ENCODE peak calls at places on chromosomes 7 and 10, in ten cellular contexts. One of them, this sample, is unnamed.

GRCh38 chr7:143422033-143422432 is 13.4 kb upstream of the EPHA1 start:
- DNase-seq in IMR-90: no peak
- DNase-seq in cardiac muscle cell: no peak
- DNase-seq in kidney: no peak
- DNase-seq in heart right ventricle: no peak
- DNase-seq in hepatocyte: no peak
- DNase-seq in naive thymus-derived CD4-positive, alpha-beta T cell: no peak
- DNase-seq in vagina: no peak
- DNase-seq in astrocyte: no peak
- DNase-seq in PC-3: no peak
- DNase-seq in this sample: no peak

GRCh38 chr7:85000973-85001372 is 185.9 kb downstream of the SEMA3D start:
- DNase-seq in IMR-90: no peak
- DNase-seq in cardiac muscle cell: no peak
- DNase-seq in kidney: no peak
- DNase-seq in heart right ventricle: no peak
- DNase-seq in hepatocyte: no peak
- DNase-seq in naive thymus-derived CD4-positive, alpha-beta T cell: no peak
- DNase-seq in vagina: no peak
- DNase-seq in astrocyte: no peak
- DNase-seq in PC-3: no peak
- DNase-seq in this sample: no peak

GRCh38 chr7:151168787-151169162 is 1.3 kb upstream of the GBX1 start:
- DNase-seq in IMR-90: no peak
- DNase-seq in cardiac muscle cell: no peak
- DNase-seq in kidney: no peak
- DNase-seq in heart right ventricle: no peak
- DNase-seq in hepatocyte: no peak
- DNase-seq in naive thymus-derived CD4-positive, alpha-beta T cell: no peak
- DNase-seq in vagina: no peak
- DNase-seq in astrocyte: no peak
- DNase-seq in PC-3: no peak
- DNase-seq in this sample: no peak

GRCh38 chr10:3122486-3123205 is 49.9 kb downstream of the PITRM1 start:
- DNase-seq in IMR-90: no peak
- DNase-seq in cardiac muscle cell: no peak
- DNase-seq in kidney: peak
- DNase-seq in heart right ventricle: no peak
- DNase-seq in hepatocyte: no peak
- DNase-seq in naive thymus-derived CD4-positive, alpha-beta T cell: no peak
- DNase-seq in vagina: no peak
- DNase-seq in astrocyte: no peak
- DNase-seq in PC-3: peak
- DNase-seq in this sample: no peak

GRCh38 chr10:76160758-76161555 is 729.5 kb downstream of the LRMDA start:
- DNase-seq in IMR-90: no peak
- DNase-seq in cardiac muscle cell: no peak
- DNase-seq in kidney: no peak
- DNase-seq in heart right ventricle: no peak
- DNase-seq in hepatocyte: no peak
- DNase-seq in naive thymus-derived CD4-positive, alpha-beta T cell: no peak
- DNase-seq in vagina: no peak
- DNase-seq in astrocyte: peak
- DNase-seq in PC-3: no peak
- DNase-seq in this sample: no peak

GRCh38 chr10:129949411-129950335 is 14.4 kb downstream of the EBF3 start:
- DNase-seq in IMR-90: peak
- DNase-seq in cardiac muscle cell: peak
- DNase-seq in kidney: peak
- DNase-seq in heart right ventricle: peak
- DNase-seq in hepatocyte: peak
- DNase-seq in naive thymus-derived CD4-positive, alpha-beta T cell: no peak
- DNase-seq in vagina: no peak
- DNase-seq in astrocyte: no peak
- DNase-seq in PC-3: no peak
- DNase-seq in this sample: no peak

GRCh38 chr7:134480730-134481129 is 21.8 kb upstream of the AKR1B1 start:
- DNase-seq in IMR-90: peak
- DNase-seq in cardiac muscle cell: peak
- DNase-seq in kidney: no peak
- DNase-seq in heart right ventricle: no peak
- DNase-seq in hepatocyte: no peak
- DNase-seq in naive thymus-derived CD4-positive, alpha-beta T cell: no peak
- DNase-seq in vagina: no peak
- DNase-seq in astrocyte: peak
- DNase-seq in PC-3: peak
- DNase-seq in this sample: no peak

GRCh38 chr7:14635955-14636354 is 266.6 kb downstream of the DGKB start:
- DNase-seq in IMR-90: no peak
- DNase-seq in cardiac muscle cell: no peak
- DNase-seq in kidney: no peak
- DNase-seq in heart right ventricle: no peak
- DNase-seq in hepatocyte: no peak
- DNase-seq in naive thymus-derived CD4-positive, alpha-beta T cell: no peak
- DNase-seq in vagina: no peak
- DNase-seq in astrocyte: no peak
- DNase-seq in PC-3: no peak
- DNase-seq in this sample: no peak

GRCh38 chr10:80708808-80709207 is 171.1 kb downstream of the SH2D4B start:
- DNase-seq in IMR-90: no peak
- DNase-seq in cardiac muscle cell: no peak
- DNase-seq in kidney: no peak
- DNase-seq in heart right ventricle: no peak
- DNase-seq in hepatocyte: no peak
- DNase-seq in naive thymus-derived CD4-positive, alpha-beta T cell: no peak
- DNase-seq in vagina: no peak
- DNase-seq in astrocyte: no peak
- DNase-seq in PC-3: no peak
- DNase-seq in this sample: no peak

GRCh38 chr10:124221356-124222297 is 128.2 kb upstream of the CHST15 start:
- DNase-seq in IMR-90: no peak
- DNase-seq in cardiac muscle cell: peak
- DNase-seq in kidney: peak
- DNase-seq in heart right ventricle: no peak
- DNase-seq in hepatocyte: no peak
- DNase-seq in naive thymus-derived CD4-positive, alpha-beta T cell: no peak
- DNase-seq in vagina: no peak
- DNase-seq in astrocyte: peak
- DNase-seq in PC-3: peak
- DNase-seq in this sample: no peak

GRCh38 chr7:73668103-73668937 is 689 bp downstream of the VPS37D start:
- DNase-seq in IMR-90: no peak
- DNase-seq in cardiac muscle cell: peak
- DNase-seq in kidney: no peak
- DNase-seq in heart right ventricle: peak
- DNase-seq in hepatocyte: peak
- DNase-seq in naive thymus-derived CD4-positive, alpha-beta T cell: peak
- DNase-seq in vagina: no peak
- DNase-seq in astrocyte: peak
- DNase-seq in PC-3: no peak
- DNase-seq in this sample: no peak

GRCh38 chr10:1517684-1518083 is 219.6 kb downstream of the ADARB2 start:
- DNase-seq in IMR-90: no peak
- DNase-seq in cardiac muscle cell: no peak
- DNase-seq in kidney: no peak
- DNase-seq in heart right ventricle: no peak
- DNase-seq in hepatocyte: no peak
- DNase-seq in naive thymus-derived CD4-positive, alpha-beta T cell: no peak
- DNase-seq in vagina: no peak
- DNase-seq in astrocyte: no peak
- DNase-seq in PC-3: no peak
- DNase-seq in this sample: no peak

GRCh38 chr10:32983333-32983909 is 25.4 kb upstream of the ITGB1 start:
- DNase-seq in IMR-90: peak
- DNase-seq in cardiac muscle cell: no peak
- DNase-seq in kidney: no peak
- DNase-seq in heart right ventricle: no peak
- DNase-seq in hepatocyte: peak
- DNase-seq in naive thymus-derived CD4-positive, alpha-beta T cell: no peak
- DNase-seq in vagina: no peak
- DNase-seq in astrocyte: peak
- DNase-seq in PC-3: peak
- DNase-seq in this sample: no peak
- H3K27ac ChIP-seq in IMR-90: peak
- H3K27ac ChIP-seq in cardiac muscle cell: peak
- H3K27ac ChIP-seq in kidney: peak
- H3K27ac ChIP-seq in heart right ventricle: no peak
- H3K27ac ChIP-seq in hepatocyte: peak
- H3K27ac ChIP-seq in naive thymus-derived CD4-positive, alpha-beta T cell: no peak
- H3K27ac ChIP-seq in vagina: peak
- H3K27ac ChIP-seq in astrocyte: peak
- H3K27ac ChIP-seq in PC-3: peak
- H3K27ac ChIP-seq in this sample: no peak

GRCh38 chr10:61605221-61605620 is 57.5 kb upstream of the CABCOCO1 start:
- DNase-seq in IMR-90: no peak
- DNase-seq in cardiac muscle cell: no peak
- DNase-seq in kidney: no peak
- DNase-seq in heart right ventricle: no peak
- DNase-seq in hepatocyte: no peak
- DNase-seq in naive thymus-derived CD4-positive, alpha-beta T cell: no peak
- DNase-seq in vagina: no peak
- DNase-seq in astrocyte: no peak
- DNase-seq in PC-3: no peak
- DNase-seq in this sample: no peak

GRCh38 chr10:61594430-61594829 is 68.3 kb upstream of the CABCOCO1 start:
- DNase-seq in IMR-90: no peak
- DNase-seq in cardiac muscle cell: no peak
- DNase-seq in kidney: no peak
- DNase-seq in heart right ventricle: no peak
- DNase-seq in hepatocyte: no peak
- DNase-seq in naive thymus-derived CD4-positive, alpha-beta T cell: no peak
- DNase-seq in vagina: no peak
- DNase-seq in astrocyte: no peak
- DNase-seq in PC-3: no peak
- DNase-seq in this sample: no peak

DNA sequence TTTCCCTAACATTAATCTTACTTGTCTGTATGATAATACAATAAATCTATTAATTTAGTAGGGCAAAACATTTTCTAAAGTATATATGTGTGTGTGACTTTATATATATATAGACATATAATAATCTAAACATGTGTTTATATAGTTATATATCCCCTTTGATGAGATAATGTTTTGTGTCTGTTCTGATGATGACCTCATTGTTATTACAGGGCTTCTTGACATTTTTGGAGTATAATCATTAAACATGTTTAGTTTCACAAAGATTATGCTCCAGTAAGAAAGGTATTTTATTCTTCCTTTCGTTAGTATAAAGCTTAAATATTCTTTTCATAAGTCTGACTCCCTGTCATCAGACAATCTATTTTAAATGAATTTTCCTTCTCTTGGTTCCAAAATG is 62.3 kb upstream of the CABCOCO1 start:
- DNase-seq in IMR-90: peak
- DNase-seq in cardiac muscle cell: no peak
- DNase-seq in kidney: no peak
- DNase-seq in heart right ventricle: no peak
- DNase-seq in hepatocyte: no peak
- DNase-seq in naive thymus-derived CD4-positive, alpha-beta T cell: no peak
- DNase-seq in vagina: no peak
- DNase-seq in astrocyte: no peak
- DNase-seq in PC-3: no peak
- DNase-seq in this sample: no peak
- H3K27ac ChIP-seq in IMR-90: no peak
- H3K27ac ChIP-seq in cardiac muscle cell: no peak
- H3K27ac ChIP-seq in kidney: no peak
- H3K27ac ChIP-seq in heart right ventricle: no peak
- H3K27ac ChIP-seq in hepatocyte: no peak
- H3K27ac ChIP-seq in naive thymus-derived CD4-positive, alpha-beta T cell: no peak
- H3K27ac ChIP-seq in vagina: no peak
- H3K27ac ChIP-seq in astrocyte: no peak
- H3K27ac ChIP-seq in PC-3: no peak
- H3K27ac ChIP-seq in this sample: no peak

DNA sequence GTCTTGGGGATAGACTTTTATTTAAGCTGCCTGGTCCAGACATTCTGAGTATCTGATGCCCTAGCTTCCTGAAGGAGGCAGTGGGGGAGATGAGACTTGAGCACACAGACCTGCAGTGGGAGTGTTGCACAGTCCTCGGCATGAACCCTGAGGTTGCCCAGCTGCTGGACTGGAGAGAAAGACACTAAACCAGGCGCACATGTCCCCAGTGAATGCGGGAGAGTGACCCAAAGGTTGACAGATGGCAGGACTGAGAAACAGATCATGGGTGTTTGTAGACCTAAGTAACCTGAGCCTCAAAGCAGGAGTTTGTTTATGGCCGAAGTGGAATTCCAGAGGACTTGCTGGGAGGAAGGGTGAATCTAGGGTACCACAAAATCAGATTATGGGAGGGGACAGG is 15.7 kb upstream of the MSRB2 start:
- DNase-seq in IMR-90: no peak
- DNase-seq in cardiac muscle cell: no peak
- DNase-seq in kidney: no peak
- DNase-seq in heart right ventricle: no peak
- DNase-seq in hepatocyte: no peak
- DNase-seq in naive thymus-derived CD4-positive, alpha-beta T cell: no peak
- DNase-seq in vagina: no peak
- DNase-seq in astrocyte: no peak
- DNase-seq in PC-3: no peak
- DNase-seq in this sample: no peak
- H3K27ac ChIP-seq in IMR-90: no peak
- H3K27ac ChIP-seq in cardiac muscle cell: no peak
- H3K27ac ChIP-seq in kidney: no peak
- H3K27ac ChIP-seq in heart right ventricle: no peak
- H3K27ac ChIP-seq in hepatocyte: no peak
- H3K27ac ChIP-seq in naive thymus-derived CD4-positive, alpha-beta T cell: no peak
- H3K27ac ChIP-seq in vagina: no peak
- H3K27ac ChIP-seq in astrocyte: no peak
- H3K27ac ChIP-seq in PC-3: no peak
- H3K27ac ChIP-seq in this sample: no peak

GRCh38 chr7:112081778-112082177 is 124.4 kb downstream of the DOCK4 start:
- DNase-seq in IMR-90: no peak
- DNase-seq in cardiac muscle cell: no peak
- DNase-seq in kidney: no peak
- DNase-seq in heart right ventricle: no peak
- DNase-seq in hepatocyte: no peak
- DNase-seq in naive thymus-derived CD4-positive, alpha-beta T cell: no peak
- DNase-seq in vagina: no peak
- DNase-seq in astrocyte: no peak
- DNase-seq in PC-3: no peak
- DNase-seq in this sample: no peak

GRCh38 chr7:112080974-112081373 is 125.2 kb downstream of the DOCK4 start:
- DNase-seq in IMR-90: peak
- DNase-seq in cardiac muscle cell: no peak
- DNase-seq in kidney: no peak
- DNase-seq in heart right ventricle: no peak
- DNase-seq in hepatocyte: no peak
- DNase-seq in naive thymus-derived CD4-positive, alpha-beta T cell: no peak
- DNase-seq in vagina: no peak
- DNase-seq in astrocyte: peak
- DNase-seq in PC-3: peak
- DNase-seq in this sample: no peak

GRCh38 chr7:112086496-112087254 is 119.5 kb downstream of the DOCK4 start:
- DNase-seq in IMR-90: no peak
- DNase-seq in cardiac muscle cell: no peak
- DNase-seq in kidney: no peak
- DNase-seq in heart right ventricle: no peak
- DNase-seq in hepatocyte: peak
- DNase-seq in naive thymus-derived CD4-positive, alpha-beta T cell: no peak
- DNase-seq in vagina: no peak
- DNase-seq in astrocyte: no peak
- DNase-seq in PC-3: peak
- DNase-seq in this sample: no peak

GRCh38 chr7:112084506-112084905 is 121.7 kb downstream of the DOCK4 start:
- DNase-seq in IMR-90: peak
- DNase-seq in cardiac muscle cell: no peak
- DNase-seq in kidney: no peak
- DNase-seq in heart right ventricle: no peak
- DNase-seq in hepatocyte: no peak
- DNase-seq in naive thymus-derived CD4-positive, alpha-beta T cell: no peak
- DNase-seq in vagina: no peak
- DNase-seq in astrocyte: no peak
- DNase-seq in PC-3: no peak
- DNase-seq in this sample: no peak

GRCh38 chr7:112083776-112084175 is 122.4 kb downstream of the DOCK4 start:
- DNase-seq in IMR-90: no peak
- DNase-seq in cardiac muscle cell: no peak
- DNase-seq in kidney: no peak
- DNase-seq in heart right ventricle: no peak
- DNase-seq in hepatocyte: no peak
- DNase-seq in naive thymus-derived CD4-positive, alpha-beta T cell: no peak
- DNase-seq in vagina: no peak
- DNase-seq in astrocyte: no peak
- DNase-seq in PC-3: no peak
- DNase-seq in this sample: no peak
- H3K27ac ChIP-seq in IMR-90: peak
- H3K27ac ChIP-seq in cardiac muscle cell: no peak
- H3K27ac ChIP-seq in kidney: no peak
- H3K27ac ChIP-seq in heart right ventricle: peak
- H3K27ac ChIP-seq in hepatocyte: no peak
- H3K27ac ChIP-seq in naive thymus-derived CD4-positive, alpha-beta T cell: no peak
- H3K27ac ChIP-seq in vagina: no peak
- H3K27ac ChIP-seq in astrocyte: no peak
- H3K27ac ChIP-seq in PC-3: no peak
- H3K27ac ChIP-seq in this sample: peak

This sample was measured in substantia nigra.